ENCODE peak calls at places on chromosomes 6 and 20, in four cellular contexts. E, K, N and W are unnamed samples.

GRCh38 chr20:20864346-20865096 is 152.1 kb upstream of the RALGAPA2 start:
- DNase-seq in E (peak), K (no peak), N (no peak), W (no peak)

GRCh38 chr20:1313236-1313964 is 15.5 kb downstream of the SDCBP2 start:
- DNase-seq in E (peak), K (peak), N (peak), W (peak)

GRCh38 chr6:137416376-137417109 is 77.7 kb downstream of the OLIG3 start:
- DNase-seq in E (no peak), K (no peak), N (no peak), W (no peak)

GRCh38 chr6:134740473-134741192 is 209.3 kb downstream of the ALDH8A1 start:
- DNase-seq in E (no peak), K (no peak), N (no peak), W (no peak)

GRCh38 chr6:106547961-106548453 is 81.3 kb downstream of the RTN4IP1 start:
- DNase-seq in E (peak), K (no peak), N (peak), W (no peak)

GRCh38 chr6:116450769-116451740 is 10.1 kb upstream of the CALHM6 start:
- DNase-seq in E (no peak), K (no peak), N (no peak), W (no peak)

GRCh38 chr20:58711266-58712051 is 18.9 kb downstream of the NPEPL1 start:
- DNase-seq in E (no peak), K (no peak), N (no peak), W (no peak)

GRCh38 chr6:34242252-34243130 is 5.8 kb downstream of the HMGA1 start:
- DNase-seq in E (no peak), K (no peak), N (peak), W (no peak)

GRCh38 chr20:25444556-25444955 is 37.1 kb downstream of the GINS1 start:
- DNase-seq in E (no peak), K (no peak), N (no peak), W (no peak)

GRCh38 chr20:20489623-20490341 is 121.9 kb downstream of the INSM1 start:
- DNase-seq in E (no peak), K (no peak), N (no peak), W (no peak)

GRCh38 chr6:137150072-137150471 is 23.4 kb downstream of the IL22RA2 start:
- DNase-seq in E (no peak), K (no peak), N (no peak), W (no peak)

GRCh38 chr6:167538746-167539145 is 213.9 kb downstream of the TTLL2 start:
- DNase-seq in E (no peak), K (no peak), N (no peak), W (no peak)

GRCh38 chr20:53617791-53618489 is 24.3 kb upstream of the ZNF217 start:
- DNase-seq in E (no peak), K (no peak), N (no peak), W (no peak)

GRCh38 chr6:168676552-168677317 is 235.8 kb downstream of the SMOC2 start:
- DNase-seq in E (no peak), K (no peak), N (no peak), W (no peak)

GRCh38 chr6:146931214-146931613 is 273.0 kb upstream of the STXBP5 start:
- DNase-seq in E (peak), K (no peak), N (no peak), W (no peak)

GRCh38 chr20:25459916-25460590 is 52.6 kb downstream of the GINS1 start:
- DNase-seq in E (no peak), K (no peak), N (no peak), W (no peak)

GRCh38 chr20:45892049-45892816 is 1.1 kb downstream of the CTSA start:
- DNase-seq in E (peak), K (no peak), N (peak), W (no peak)
- TF ChIP-seq TCF7L2 in E (no peak), K (no peak), N (no peak), W (no peak)

DNA sequence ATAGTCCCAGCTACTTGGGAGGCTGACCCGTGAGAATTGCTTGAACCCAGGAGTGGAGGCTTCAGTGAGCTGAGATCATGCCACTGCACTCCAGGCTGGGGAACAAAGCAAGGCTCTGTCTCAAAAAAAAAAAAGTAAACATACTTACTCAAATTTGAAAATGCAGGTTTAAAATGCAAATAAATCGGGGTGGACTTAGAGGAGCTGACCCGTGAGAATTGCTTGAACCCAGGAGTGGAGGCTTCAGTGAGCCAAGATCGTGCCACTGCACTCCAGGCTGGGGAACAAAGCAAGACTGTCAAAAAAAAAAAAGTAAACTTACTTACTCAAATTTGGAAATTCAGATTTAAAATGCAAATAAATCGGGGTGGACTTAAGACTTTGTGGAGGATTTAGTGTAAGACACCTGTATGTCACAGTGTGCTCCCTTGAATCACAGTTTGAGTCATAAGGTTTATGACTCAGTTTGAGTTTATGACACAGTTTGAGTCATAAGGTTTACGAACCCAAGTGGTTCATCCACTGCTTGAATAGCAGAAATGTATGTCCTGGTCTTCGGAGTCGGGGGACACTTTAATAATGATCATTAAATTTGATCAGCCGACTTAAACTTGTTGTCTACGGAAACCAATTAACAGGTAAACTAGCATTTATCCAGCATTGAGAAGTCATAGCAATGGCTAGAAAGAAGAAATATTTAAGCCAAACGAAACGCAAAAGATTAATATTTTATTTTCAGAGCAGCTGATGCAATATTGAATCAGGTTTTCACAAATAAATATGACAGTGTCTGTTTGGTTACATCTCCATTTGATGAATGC is 6.8 kb upstream of the MRPS10 start:
- DNase-seq in E (peak), K (peak), N (no peak), W (peak)
- TF ChIP-seq TCF7L2 in E (no peak), K (no peak), N (no peak), W (peak)

DNA sequence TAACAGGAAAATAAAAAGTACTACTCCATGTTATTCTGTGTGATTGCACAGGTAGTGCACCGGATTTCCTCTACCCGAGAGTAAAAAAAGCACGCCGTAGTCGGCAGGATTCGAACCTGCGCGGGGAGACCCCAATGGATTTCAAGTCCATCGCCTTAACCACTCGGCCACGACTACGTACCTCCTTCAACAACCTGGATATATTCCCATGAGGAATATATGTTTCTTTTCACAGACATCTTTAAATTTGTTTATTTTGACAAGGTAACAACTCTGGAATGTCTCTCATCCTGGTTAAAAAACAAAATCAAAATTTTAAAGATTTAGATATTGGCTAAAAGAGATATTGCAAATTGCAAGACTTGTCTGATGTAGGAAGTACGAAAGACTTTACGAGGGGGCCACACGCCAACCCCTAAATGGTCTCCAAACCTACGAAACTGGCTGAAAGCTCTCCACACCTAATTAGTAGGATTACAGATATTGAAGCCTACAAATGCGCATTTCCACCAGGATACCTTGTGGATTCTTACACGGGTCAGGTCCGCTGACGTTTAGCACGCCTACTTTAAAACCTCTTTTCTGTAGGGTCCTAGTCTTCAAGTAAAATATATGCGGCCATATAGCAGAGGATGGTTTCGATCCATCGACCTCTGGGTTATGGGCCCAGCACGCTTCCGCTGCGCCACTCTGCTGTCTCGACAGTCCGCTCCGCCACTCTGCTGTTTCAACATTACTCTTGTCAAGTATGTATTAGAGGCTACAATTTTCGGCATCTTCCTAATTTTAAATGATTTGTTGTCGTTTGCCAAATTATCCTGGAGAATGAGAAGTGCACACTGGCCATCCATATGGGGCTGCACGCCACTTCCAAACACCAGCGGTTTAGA is 52.3 kb upstream of the BTN3A2 start:
- DNase-seq in E (peak), K (peak), N (peak), W (no peak)
- TF ChIP-seq TCF7L2 in E (no peak), K (no peak), N (no peak), W (peak)

DNA sequence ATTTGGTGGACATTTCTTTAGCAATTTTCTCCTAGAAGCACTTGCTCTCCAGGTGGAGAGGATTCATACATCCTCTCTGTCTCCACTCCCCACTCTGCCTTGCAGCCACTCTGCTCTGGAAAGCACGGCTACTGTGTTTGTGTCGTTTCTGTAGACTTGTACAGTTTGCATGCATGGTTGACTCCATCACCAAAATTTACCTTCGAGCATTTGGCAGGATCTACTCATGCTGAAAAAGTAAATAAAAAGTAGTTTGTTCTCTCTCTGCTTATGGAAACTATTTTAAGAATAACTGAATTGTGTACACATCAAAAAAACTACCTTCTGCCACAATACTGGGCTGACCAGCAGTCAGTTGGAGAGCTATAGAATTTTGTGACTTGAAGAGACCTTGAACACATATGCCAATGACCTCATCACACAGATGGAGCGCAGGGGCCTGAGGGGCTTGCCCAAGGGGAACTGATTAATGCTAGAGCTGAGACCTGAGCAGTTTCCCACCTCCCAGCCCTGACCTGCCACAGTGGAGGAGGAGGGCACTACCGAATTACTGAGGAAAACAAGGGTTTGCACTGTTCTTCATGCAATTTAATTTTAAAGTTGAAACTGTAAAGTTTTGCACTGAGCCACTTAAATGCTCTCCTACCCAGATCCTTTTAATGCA is 33.7 kb upstream of the FOXQ1 start:
- DNase-seq in E (peak), K (no peak), N (no peak), W (no peak)
- TF ChIP-seq TCF7L2 in E (no peak), K (no peak), N (no peak), W (no peak)

GRCh38 chr6:110298916-110299315 is 59.2 kb downstream of the METTL24 start:
- DNase-seq in E (no peak), K (no peak), N (no peak), W (no peak)
- TF ChIP-seq TCF7L2 in E (no peak), K (no peak), N (no peak), W (no peak)